ENCODE peak calls at places on chromosomes 12 and 14, in six cellular contexts. E is GM23338, M is H1, W is sigmoid colon, O is Panc1, F is prostate gland. D is an unnamed sample.

GRCh38 chr12:79329933-79330332 is 360.8 kb downstream of the PAWR start:
- DNase-seq in E (no peak), M (no peak), W (no peak), O (no peak), F (no peak), D (no peak)

GRCh38 chr12:42135264-42135814 is 9.3 kb downstream of the GXYLT1 start:
- DNase-seq in E (no peak), M (no peak), W (no peak), O (no peak), F (no peak), D (no peak)

GRCh38 chr14:63276016-63276415 is 42.7 kb downstream of the GPHB5 start:
- DNase-seq in E (peak; percentile 14), M (no peak), W (no peak), O (no peak), F (no peak), D (peak; percentile 52)

GRCh38 chr12:107079172-107080011 is 14.0 kb downstream of the CRY1 start:
- DNase-seq in E (peak; percentile 40), M (no peak), W (no peak), O (no peak), F (no peak), D (no peak)

GRCh38 chr14:30005114-30005698 is 77.6 kb upstream of the PRKD1 start:
- DNase-seq in E (peak; percentile 72), M (no peak), W (no peak), O (peak; percentile 15), F (peak; percentile 12), D (no peak)

GRCh38 chr12:4031703-4032291 is 158.6 kb upstream of the PARP11 start:
- DNase-seq in E (no peak), M (no peak), W (peak; percentile 74), O (no peak), F (peak; percentile 8), D (peak; percentile 83)

GRCh38 chr12:130104114-130104513 is 58.1 kb upstream of the FZD10 start:
- DNase-seq in E (no peak), M (no peak), W (no peak), O (no peak), F (no peak), D (no peak)

GRCh38 chr12:2053675-2054070 is 886 bp downstream of the CACNA1C start:
- DNase-seq in E (peak; percentile 50), M (no peak), W (peak; percentile 73), O (no peak), F (no peak), D (no peak)

GRCh38 chr12:49683604-49684309 is 23.4 kb downstream of the FMNL3 start:
- DNase-seq in E (no peak), M (no peak), W (no peak), O (no peak), F (no peak), D (no peak)

GRCh38 chr14:94328196-94328595 is 5.1 kb upstream of the SERPINA6 start:
- DNase-seq in E (no peak), M (peak; percentile 13), W (no peak), O (no peak), F (no peak), D (no peak)

GRCh38 chr14:93245764-93246420 is 38.8 kb downstream of the UBR7 start:
- DNase-seq in E (no peak), M (no peak), W (no peak), O (no peak), F (no peak), D (no peak)

GRCh38 chr14:95164506-95164905 is 7.2 kb upstream of the DICER1 start:
- DNase-seq in E (no peak), M (no peak), W (no peak), O (no peak), F (no peak), D (no peak)

GRCh38 chr12:71639341-71639760 is 24.3 kb downstream of the ZFC3H1 start:
- DNase-seq in E (peak; percentile 37), M (no peak), W (no peak), O (no peak), F (no peak), D (no peak)

GRCh38 chr12:1553546-1553945 is 40.8 kb downstream of the FBXL14 start:
- DNase-seq in E (no peak), M (no peak), W (no peak), O (no peak), F (no peak), D (no peak)

GRCh38 chr12:9244894-9245293 is 36.7 kb upstream of the PZP start:
- DNase-seq in E (no peak), M (no peak), W (no peak), O (no peak), F (no peak), D (no peak)

GRCh38 chr14:54742492-54743350 is 159.9 kb downstream of the GCH1 start:
- DNase-seq in E (no peak), M (no peak), W (no peak), O (no peak), F (no peak), D (no peak)

GRCh38 chr12:99959549-99960170 is 25.1 kb downstream of the ANKS1B start:
- DNase-seq in E (no peak), M (no peak), W (no peak), O (peak; percentile 30), F (no peak), D (no peak)

GRCh38 chr12:126926023-126926600 is 1340.9 kb upstream of the TMEM132C start:
- DNase-seq in E (no peak), M (no peak), W (no peak), O (no peak), F (no peak), D (no peak)

GRCh38 chr12:76158518-76159321 is 74.2 kb upstream of the NAP1L1 start:
- DNase-seq in E (peak; percentile 82), M (peak; percentile 73), W (peak; percentile 62), O (peak; percentile 56), F (peak; percentile 6), D (no peak)

GRCh38 chr12:116529048-116529447 is 30.1 kb upstream of the MAP1LC3B2 start:
- DNase-seq in E (no peak), M (no peak), W (no peak), O (no peak), F (no peak), D (no peak)

GRCh38 chr14:25756880-25757279 is 706.9 kb upstream of the STXBP6 start:
- DNase-seq in E (peak; percentile 78), M (no peak), W (no peak), O (no peak), F (no peak), D (no peak)

GRCh38 chr12:108731866-108732461 is 646 bp upstream of the CORO1C start:
- DNase-seq in E (peak; percentile 100), M (peak; percentile 100), W (peak; percentile 100), O (peak; percentile 95), F (peak; percentile 99), D (peak; percentile 100)

GRCh38 chr12:84384384-84384783 is 528.2 kb downstream of the SLC6A15 start:
- DNase-seq in E (no peak), M (no peak), W (no peak), O (no peak), F (no peak), D (no peak)

GRCh38 chr12:50017047-50017446 is 8.2 kb downstream of the RACGAP1 start:
- DNase-seq in E (no peak), M (no peak), W (peak; percentile 92), O (no peak), F (no peak), D (no peak)

GRCh38 chr12:75738486-75738885 is 227.1 kb upstream of the KRR1 start:
- DNase-seq in E (no peak), M (no peak), W (no peak), O (no peak), F (no peak), D (no peak)

GRCh38 chr12:22047495-22047894 is 1.5 kb downstream of the CMAS start:
- DNase-seq in E (no peak), M (no peak), W (no peak), O (no peak), F (no peak), D (no peak)

GRCh38 chr12:22043943-22044342 is 2.1 kb upstream of the CMAS start:
- DNase-seq in E (no peak), M (no peak), W (no peak), O (no peak), F (no peak), D (no peak)

GRCh38 chr12:22046968-22047390 is 961 bp downstream of the CMAS start:
- DNase-seq in E (no peak), M (no peak), W (no peak), O (no peak), F (no peak), D (no peak)

GRCh38 chr12:22048351-22049041 is 2.5 kb downstream of the CMAS start:
- DNase-seq in E (peak; percentile 64), M (no peak), W (no peak), O (no peak), F (no peak), D (no peak)

GRCh38 chr12:22046090-22046967 is at the start of gene CMAS:
- DNase-seq in E (peak; percentile 89), M (peak; percentile 90), W (peak; percentile 89), O (no peak), F (peak; percentile 71), D (peak; percentile 95)
- TF ChIP-seq POLR2AphosphoS5 in E (peak; percentile 83), M (peak; percentile 83), W (peak; percentile 66), O (peak; percentile 25), F (peak; percentile 23), D (peak; percentile 79)

GRCh38 chr14:89474464-89474863 is 57.4 kb upstream of the FOXN3 start:
- DNase-seq in E (no peak), M (no peak), W (no peak), O (no peak), F (no peak), D (no peak)
- H3K4me1 ChIP-seq in E (peaks cover 6% of the 10 kb centered on the region), M (no peaks in the 10 kb centered on the region), W (no peaks in the 10 kb centered on the region), O (no peaks in the 10 kb centered on the region), F (no peaks in the 10 kb centered on the region), D (peaks cover 4% of the 10 kb centered on the region)

GRCh38 chr14:106874365-106874764 is 1348.0 kb downstream of the TMEM121 start:
- DNase-seq in E (no peak), M (no peak), W (no peak), O (no peak), F (no peak), D (no peak)

GRCh38 chr14:106877527-106877926 is 1351.1 kb downstream of the TMEM121 start:
- DNase-seq in E (no peak), M (no peak), W (no peak), O (no peak), F (no peak), D (no peak)

GRCh38 chr14:106876711-106877110 is 1350.3 kb downstream of the TMEM121 start:
- DNase-seq in E (no peak), M (no peak), W (no peak), O (no peak), F (no peak), D (no peak)

GRCh38 chr14:106875503-106875902 is 1349.1 kb downstream of the TMEM121 start:
- DNase-seq in E (no peak), M (no peak), W (no peak), O (no peak), F (no peak), D (no peak)

GRCh38 chr14:106872619-106873446 is 1346.5 kb downstream of the TMEM121 start:
- DNase-seq in E (peak; percentile 3), M (peak; percentile 48), W (no peak), O (no peak), F (peak; percentile 67), D (peak; percentile 84)
- TF ChIP-seq POLR2AphosphoS5 in E (no peak), M (no peak), W (no peak), O (no peak), F (peak; percentile 61), D (no peak)

DNA sequence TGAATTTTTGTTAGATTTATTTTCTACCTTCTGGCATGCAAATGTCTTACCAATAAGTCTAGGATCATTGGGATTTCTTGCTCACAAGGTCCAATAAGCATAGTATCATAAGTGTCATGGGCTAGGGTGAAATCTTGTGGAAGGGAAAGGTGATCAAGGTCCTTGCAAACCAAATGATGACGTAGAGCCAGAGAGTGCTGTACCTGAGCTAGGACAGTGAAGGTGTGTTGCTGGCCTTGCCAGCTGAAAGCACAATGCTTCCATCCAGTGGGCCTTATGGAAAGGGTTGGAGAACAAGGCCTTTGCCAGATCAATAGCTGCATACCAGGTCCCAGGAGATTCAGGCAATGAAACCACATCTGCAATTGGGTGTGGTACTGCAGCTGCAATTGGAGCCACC is 208.8 kb upstream of the MYL2 start:
- DNase-seq in E (no peak), M (no peak), W (no peak), O (no peak), F (no peak), D (no peak)
- H3K4me1 ChIP-seq in E (no peaks in the 10 kb centered on the region), M (no peaks in the 10 kb centered on the region), W (no peaks in the 10 kb centered on the region), O (no peaks in the 10 kb centered on the region), F (no peaks in the 10 kb centered on the region), D (no peaks in the 10 kb centered on the region)

D was measured in upper lobe of left lung.